ENCODE peak calls at places on chromosome 5, in nine cellular contexts. One of them, this sample, is unnamed.

GRCh38 chr5:73861313-73861978 is 235.4 kb downstream of the ARHGEF28 start:
- DNase-seq in PC-9: no peak
- DNase-seq in BJ: no peak
- DNase-seq in GM12878: no peak
- DNase-seq in uterus: no peak
- DNase-seq in effector memory CD4-positive, alpha-beta T cell: no peak
- DNase-seq in mammary epithelial cell: no peak
- DNase-seq in bronchial epithelial cell: no peak
- DNase-seq in GM23248: peak; percentile 29
- DNase-seq in this sample: no peak

GRCh38 chr5:78508231-78508765 is 140.3 kb downstream of the LHFPL2 start:
- DNase-seq in uterus: no peak
- DNase-seq in effector memory CD4-positive, alpha-beta T cell: no peak
- DNase-seq in GM23248: peak; percentile 60
- DNase-seq in bronchial epithelial cell: no peak
- DNase-seq in GM12878: no peak
- DNase-seq in BJ: no peak
- DNase-seq in PC-9: peak; percentile 73
- DNase-seq in mammary epithelial cell: no peak
- DNase-seq in this sample: no peak

GRCh38 chr5:150065886-150066285 is 20.5 kb downstream of the CSF1R start:
- DNase-seq in effector memory CD4-positive, alpha-beta T cell: no peak
- DNase-seq in bronchial epithelial cell: no peak
- DNase-seq in GM12878: no peak
- DNase-seq in GM23248: peak; percentile 57
- DNase-seq in mammary epithelial cell: no peak
- DNase-seq in BJ: no peak
- DNase-seq in PC-9: no peak
- DNase-seq in uterus: no peak
- DNase-seq in this sample: no peak

GRCh38 chr5:3325811-3326568 is 269.6 kb upstream of the IRX1 start:
- DNase-seq in GM12878: no peak
- DNase-seq in effector memory CD4-positive, alpha-beta T cell: no peak
- DNase-seq in GM23248: peak; percentile 43
- DNase-seq in bronchial epithelial cell: no peak
- DNase-seq in mammary epithelial cell: no peak
- DNase-seq in BJ: no peak
- DNase-seq in PC-9: no peak
- DNase-seq in uterus: no peak
- DNase-seq in this sample: no peak

GRCh38 chr5:32805966-32806626 is 95.0 kb downstream of the NPR3 start:
- DNase-seq in uterus: no peak
- DNase-seq in GM12878: no peak
- DNase-seq in GM23248: peak; percentile 94
- DNase-seq in bronchial epithelial cell: peak; percentile 76
- DNase-seq in PC-9: no peak
- DNase-seq in BJ: peak; percentile 78
- DNase-seq in effector memory CD4-positive, alpha-beta T cell: no peak
- DNase-seq in mammary epithelial cell: peak; percentile 48
- DNase-seq in this sample: no peak

GRCh38 chr5:100306000-100306399 is 229.2 kb upstream of the FAM174A start:
- DNase-seq in PC-9: no peak
- DNase-seq in mammary epithelial cell: peak; percentile 1
- DNase-seq in BJ: no peak
- DNase-seq in GM23248: no peak
- DNase-seq in bronchial epithelial cell: peak; percentile 60
- DNase-seq in uterus: no peak
- DNase-seq in GM12878: no peak
- DNase-seq in effector memory CD4-positive, alpha-beta T cell: no peak
- DNase-seq in this sample: no peak

GRCh38 chr5:15203376-15203775 is 296.6 kb upstream of the FBXL7 start:
- DNase-seq in BJ: peak; percentile 20
- DNase-seq in GM23248: peak; percentile 77
- DNase-seq in uterus: no peak
- DNase-seq in mammary epithelial cell: peak; percentile 48
- DNase-seq in PC-9: no peak
- DNase-seq in GM12878: no peak
- DNase-seq in effector memory CD4-positive, alpha-beta T cell: no peak
- DNase-seq in bronchial epithelial cell: peak; percentile 49
- DNase-seq in this sample: no peak

GRCh38 chr5:58497956-58498942 is 7.0 kb downstream of the GAPT start:
- DNase-seq in GM23248: peak; percentile 47
- DNase-seq in bronchial epithelial cell: peak; percentile 35
- DNase-seq in PC-9: no peak
- DNase-seq in uterus: no peak
- DNase-seq in mammary epithelial cell: peak; percentile 2
- DNase-seq in effector memory CD4-positive, alpha-beta T cell: no peak
- DNase-seq in GM12878: no peak
- DNase-seq in BJ: no peak
- DNase-seq in this sample: no peak

GRCh38 chr5:68505917-68506860 is 290.6 kb downstream of the PIK3R1 start:
- DNase-seq in mammary epithelial cell: peak; percentile 37
- DNase-seq in BJ: no peak
- DNase-seq in GM12878: no peak
- DNase-seq in GM23248: peak; percentile 52
- DNase-seq in PC-9: peak; percentile 42
- DNase-seq in effector memory CD4-positive, alpha-beta T cell: no peak
- DNase-seq in uterus: peak; percentile 73
- DNase-seq in bronchial epithelial cell: peak; percentile 28
- DNase-seq in this sample: no peak

GRCh38 chr5:150137168-150137957 is 18.3 kb downstream of the PDGFRB start:
- DNase-seq in bronchial epithelial cell: no peak
- DNase-seq in GM12878: no peak
- DNase-seq in BJ: no peak
- DNase-seq in mammary epithelial cell: no peak
- DNase-seq in effector memory CD4-positive, alpha-beta T cell: no peak
- DNase-seq in PC-9: no peak
- DNase-seq in GM23248: peak; percentile 39
- DNase-seq in uterus: no peak
- DNase-seq in this sample: no peak

GRCh38 chr5:157116483-157116954 is 7.7 kb upstream of the HAVCR2 start:
- DNase-seq in GM23248: no peak
- DNase-seq in effector memory CD4-positive, alpha-beta T cell: no peak
- DNase-seq in GM12878: peak; percentile 63
- DNase-seq in mammary epithelial cell: no peak
- DNase-seq in bronchial epithelial cell: no peak
- DNase-seq in BJ: no peak
- DNase-seq in PC-9: no peak
- DNase-seq in uterus: no peak
- DNase-seq in this sample: no peak

GRCh38 chr5:40687316-40687715 is 7.6 kb downstream of the PTGER4 start:
- DNase-seq in BJ: no peak
- DNase-seq in bronchial epithelial cell: no peak
- DNase-seq in GM12878: no peak
- DNase-seq in effector memory CD4-positive, alpha-beta T cell: no peak
- DNase-seq in GM23248: no peak
- DNase-seq in mammary epithelial cell: no peak
- DNase-seq in PC-9: no peak
- DNase-seq in uterus: no peak
- DNase-seq in this sample: no peak

GRCh38 chr5:141840295-141840812 is 37.9 kb downstream of the PCDH1 start:
- DNase-seq in uterus: no peak
- DNase-seq in GM23248: no peak
- DNase-seq in PC-9: no peak
- DNase-seq in GM12878: no peak
- DNase-seq in BJ: no peak
- DNase-seq in bronchial epithelial cell: no peak
- DNase-seq in mammary epithelial cell: no peak
- DNase-seq in effector memory CD4-positive, alpha-beta T cell: no peak
- DNase-seq in this sample: no peak
- H3K27me3 ChIP-seq in uterus: no peaks in the 10 kb centered on the region
- H3K27me3 ChIP-seq in GM23248: no peaks in the 10 kb centered on the region
- H3K27me3 ChIP-seq in PC-9: no peaks in the 10 kb centered on the region
- H3K27me3 ChIP-seq in GM12878: peaks cover 3% of the 10 kb centered on the region
- H3K27me3 ChIP-seq in BJ: no peaks in the 10 kb centered on the region
- H3K27me3 ChIP-seq in bronchial epithelial cell: no peaks in the 10 kb centered on the region
- H3K27me3 ChIP-seq in mammary epithelial cell: no peaks in the 10 kb centered on the region
- H3K27me3 ChIP-seq in effector memory CD4-positive, alpha-beta T cell: no peaks in the 10 kb centered on the region
- H3K27me3 ChIP-seq in this sample: no peaks in the 10 kb centered on the region

GRCh38 chr5:351084-351910 is 29.8 kb downstream of the AHRR start:
- DNase-seq in bronchial epithelial cell: no peak
- DNase-seq in BJ: no peak
- DNase-seq in uterus: no peak
- DNase-seq in PC-9: no peak
- DNase-seq in GM23248: no peak
- DNase-seq in effector memory CD4-positive, alpha-beta T cell: no peak
- DNase-seq in GM12878: no peak
- DNase-seq in mammary epithelial cell: no peak
- DNase-seq in this sample: no peak
- H3K4me3 ChIP-seq in bronchial epithelial cell: no peak overlapping the region
- H3K4me3 ChIP-seq in BJ: no peak overlapping the region
- H3K4me3 ChIP-seq in uterus: no peak overlapping the region
- H3K4me3 ChIP-seq in PC-9: no peak overlapping the region
- H3K4me3 ChIP-seq in GM23248: no peak overlapping the region
- H3K4me3 ChIP-seq in effector memory CD4-positive, alpha-beta T cell: no peak overlapping the region
- H3K4me3 ChIP-seq in GM12878: no peak overlapping the region
- H3K4me3 ChIP-seq in mammary epithelial cell: no peak overlapping the region
- H3K4me3 ChIP-seq in this sample: no peak overlapping the region

GRCh38 chr5:131548190-131548589 is 86.8 kb downstream of the RAPGEF6 start:
- DNase-seq in effector memory CD4-positive, alpha-beta T cell: no peak
- DNase-seq in uterus: no peak
- DNase-seq in PC-9: no peak
- DNase-seq in GM12878: no peak
- DNase-seq in BJ: no peak
- DNase-seq in bronchial epithelial cell: no peak
- DNase-seq in mammary epithelial cell: no peak
- DNase-seq in GM23248: no peak
- DNase-seq in this sample: no peak
- H3K27me3 ChIP-seq in effector memory CD4-positive, alpha-beta T cell: no peaks in the 10 kb centered on the region
- H3K27me3 ChIP-seq in uterus: no peaks in the 10 kb centered on the region
- H3K27me3 ChIP-seq in PC-9: no peaks in the 10 kb centered on the region
- H3K27me3 ChIP-seq in GM12878: no peaks in the 10 kb centered on the region
- H3K27me3 ChIP-seq in BJ: no peaks in the 10 kb centered on the region
- H3K27me3 ChIP-seq in bronchial epithelial cell: no peaks in the 10 kb centered on the region
- H3K27me3 ChIP-seq in mammary epithelial cell: no peaks in the 10 kb centered on the region
- H3K27me3 ChIP-seq in GM23248: no peaks in the 10 kb centered on the region
- H3K27me3 ChIP-seq in this sample: no peaks in the 10 kb centered on the region

GRCh38 chr5:80753712-80754111 is 98.9 kb upstream of the DHFR start:
- DNase-seq in uterus: no peak
- DNase-seq in BJ: no peak
- DNase-seq in effector memory CD4-positive, alpha-beta T cell: no peak
- DNase-seq in GM12878: no peak
- DNase-seq in bronchial epithelial cell: no peak
- DNase-seq in PC-9: no peak
- DNase-seq in GM23248: no peak
- DNase-seq in mammary epithelial cell: no peak
- DNase-seq in this sample: no peak

GRCh38 chr5:80757290-80757689 is 102.5 kb upstream of the DHFR start:
- DNase-seq in bronchial epithelial cell: no peak
- DNase-seq in effector memory CD4-positive, alpha-beta T cell: no peak
- DNase-seq in GM23248: no peak
- DNase-seq in BJ: no peak
- DNase-seq in GM12878: no peak
- DNase-seq in mammary epithelial cell: no peak
- DNase-seq in PC-9: no peak
- DNase-seq in uterus: no peak
- DNase-seq in this sample: no peak

GRCh38 chr5:80754900-80755299 is 100.1 kb upstream of the DHFR start:
- DNase-seq in mammary epithelial cell: no peak
- DNase-seq in effector memory CD4-positive, alpha-beta T cell: no peak
- DNase-seq in GM12878: peak; percentile 33
- DNase-seq in GM23248: peak; percentile 24
- DNase-seq in bronchial epithelial cell: no peak
- DNase-seq in PC-9: no peak
- DNase-seq in BJ: no peak
- DNase-seq in uterus: no peak
- DNase-seq in this sample: no peak

GRCh38 chr5:80756292-80756691 is 101.5 kb upstream of the DHFR start:
- DNase-seq in PC-9: no peak
- DNase-seq in GM12878: no peak
- DNase-seq in uterus: no peak
- DNase-seq in effector memory CD4-positive, alpha-beta T cell: no peak
- DNase-seq in GM23248: no peak
- DNase-seq in bronchial epithelial cell: no peak
- DNase-seq in mammary epithelial cell: no peak
- DNase-seq in BJ: no peak
- DNase-seq in this sample: no peak

DNA sequence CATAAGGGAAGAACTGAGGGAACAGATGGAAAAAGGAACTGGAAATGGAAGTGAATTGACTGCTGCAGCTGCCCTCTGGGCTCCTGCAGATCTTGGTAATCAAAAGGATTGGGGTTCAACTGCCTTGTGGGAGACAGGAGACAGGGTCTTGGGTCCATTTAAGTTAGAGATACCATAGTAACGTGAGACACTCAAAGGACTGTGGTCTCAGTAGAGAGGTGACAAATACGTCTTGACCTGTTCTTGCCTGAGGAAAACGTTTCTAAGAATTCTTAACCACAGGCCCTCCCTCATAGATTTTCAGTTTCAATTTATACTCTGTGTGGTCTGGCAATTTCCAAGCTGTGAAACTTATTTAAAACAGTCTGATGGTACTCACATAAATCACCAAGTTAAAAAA is 100.9 kb upstream of the DHFR start:
- DNase-seq in bronchial epithelial cell: no peak
- DNase-seq in GM23248: no peak
- DNase-seq in GM12878: peak; percentile 66
- DNase-seq in PC-9: no peak
- DNase-seq in BJ: no peak
- DNase-seq in mammary epithelial cell: peak; percentile 20
- DNase-seq in effector memory CD4-positive, alpha-beta T cell: no peak
- DNase-seq in uterus: no peak
- DNase-seq in this sample: no peak
- H3K4me3 ChIP-seq in bronchial epithelial cell: no peak overlapping the region
- H3K4me3 ChIP-seq in GM23248: no peak overlapping the region
- H3K4me3 ChIP-seq in GM12878: peak overlapping the region; percentile 30
- H3K4me3 ChIP-seq in PC-9: no peak overlapping the region
- H3K4me3 ChIP-seq in BJ: no peak overlapping the region
- H3K4me3 ChIP-seq in mammary epithelial cell: no peak overlapping the region
- H3K4me3 ChIP-seq in effector memory CD4-positive, alpha-beta T cell: peak overlapping the region; percentile 30
- H3K4me3 ChIP-seq in uterus: no peak overlapping the region
- H3K4me3 ChIP-seq in this sample: no peak overlapping the region

DNA sequence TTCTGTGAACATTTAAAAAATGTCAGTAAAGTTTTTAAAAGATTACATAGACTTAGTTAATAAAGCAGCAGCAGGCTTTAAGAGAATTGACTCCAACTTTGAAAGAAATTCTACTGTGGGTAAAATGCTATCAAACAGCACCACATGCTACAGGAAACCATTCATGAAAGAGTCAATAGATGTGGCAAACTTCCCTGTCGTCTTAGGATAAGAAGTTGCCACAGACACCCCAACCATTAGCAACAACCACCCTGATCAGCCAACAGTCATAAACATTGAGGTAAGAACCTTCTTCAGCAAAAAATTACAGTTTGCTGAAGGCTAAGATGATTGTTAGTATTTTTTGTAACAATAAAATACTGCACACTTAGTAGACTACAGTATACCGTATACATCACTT is 278.2 kb downstream of the CSNK1G3 start:
- DNase-seq in effector memory CD4-positive, alpha-beta T cell: no peak
- DNase-seq in GM23248: no peak
- DNase-seq in mammary epithelial cell: no peak
- DNase-seq in PC-9: no peak
- DNase-seq in bronchial epithelial cell: no peak
- DNase-seq in BJ: no peak
- DNase-seq in GM12878: no peak
- DNase-seq in uterus: no peak
- DNase-seq in this sample: no peak
- H3K27me3 ChIP-seq in effector memory CD4-positive, alpha-beta T cell: no peaks in the 10 kb centered on the region
- H3K27me3 ChIP-seq in GM23248: peaks cover 7% of the 10 kb centered on the region
- H3K27me3 ChIP-seq in mammary epithelial cell: peaks cover 3% of the 10 kb centered on the region
- H3K27me3 ChIP-seq in PC-9: no peaks in the 10 kb centered on the region
- H3K27me3 ChIP-seq in bronchial epithelial cell: no peaks in the 10 kb centered on the region
- H3K27me3 ChIP-seq in BJ: no peaks in the 10 kb centered on the region
- H3K27me3 ChIP-seq in GM12878: no peaks in the 10 kb centered on the region
- H3K27me3 ChIP-seq in uterus: no peaks in the 10 kb centered on the region
- H3K27me3 ChIP-seq in this sample: no peaks in the 10 kb centered on the region